ENCODE peak calls at places on chromosomes 13 and 19, in six cellular contexts. G is stomach, Q is colonic mucosa, E is OCI-LY7, H is upper lobe of right lung, D is Caco-2. K is an unnamed sample.

GRCh38 chr13:67147257-67148218 is 82.6 kb downstream of the PCDH9 start:
- DNase-seq in D (no peak), E (no peak), G (no peak), Q (no peak), H (no peak), K (no peak)

GRCh38 chr13:42574435-42575311 is 721 bp downstream of the TNFSF11 start:
- DNase-seq in E (no peak), Q (no peak), H (no peak), G (no peak), D (no peak), K (no peak)

GRCh38 chr19:9793051-9793591 is 24.6 kb upstream of the ZNF846 start:
- DNase-seq in E (peak; percentile 54), D (peak; percentile 56), Q (peak; percentile 70), G (peak; percentile 51), H (peak; percentile 86), K (peak; percentile 82)

GRCh38 chr13:99967884-99968520 is 3.6 kb downstream of the ZIC5 start:
- DNase-seq in G (no peak), H (no peak), Q (no peak), E (no peak), D (no peak), K (peak; percentile 56)

GRCh38 chr13:59303433-59303832 is 860.3 kb downstream of the DIAPH3 start:
- DNase-seq in E (no peak), Q (no peak), H (no peak), G (no peak), D (no peak), K (no peak)

GRCh38 chr13:43492281-43492680 is 294.5 kb downstream of the ENOX1 start:
- DNase-seq in H (no peak), E (no peak), D (no peak), G (no peak), Q (no peak), K (no peak)

GRCh38 chr19:55581145-55581827 is 638 bp upstream of the ZNF579 start:
- DNase-seq in D (peak; percentile 66), E (no peak), G (peak; percentile 40), H (no peak), Q (peak; percentile 49), K (no peak)

GRCh38 chr19:14528419-14529253 is 758 bp upstream of the TECR start:
- DNase-seq in D (no peak), E (no peak), H (peak; percentile 72), G (no peak), Q (no peak), K (peak; percentile 75)

GRCh38 chr19:1423445-1424181 is 14.6 kb upstream of the RPS15 start:
- DNase-seq in D (no peak), E (no peak), Q (no peak), G (no peak), H (no peak), K (no peak)

GRCh38 chr13:48839171-48839570 is 136.5 kb upstream of the FNDC3A start:
- DNase-seq in E (no peak), H (no peak), D (no peak), G (no peak), Q (no peak), K (no peak)

GRCh38 chr19:49793561-49793840 is 19.6 kb downstream of the FUZ start:
- DNase-seq in G (no peak), E (no peak), D (no peak), H (no peak), Q (no peak), K (no peak)

GRCh38 chr13:44470623-44471562 is 97.3 kb downstream of the SERP2 start:
- DNase-seq in E (peak; percentile 57), G (no peak), D (no peak), H (no peak), Q (no peak), K (no peak)

GRCh38 chr19:18496167-18496979 is 25.5 kb downstream of the ELL start:
- DNase-seq in G (peak; percentile 89), H (peak; percentile 85), Q (peak; percentile 60), D (no peak), E (no peak), K (no peak)

GRCh38 chr19:8610041-8610927 is at the start of gene ADAMTS10:
- DNase-seq in D (no peak), Q (peak; percentile 26), E (no peak), H (no peak), G (no peak), K (peak; percentile 71)

GRCh38 chr13:110392510-110393233 is 85.6 kb downstream of the COL4A2 start:
- DNase-seq in G (no peak), D (no peak), H (no peak), Q (no peak), E (no peak), K (no peak)

GRCh38 chr13:51315658-51316057 is 23.8 kb upstream of the SERPINE3 start:
- DNase-seq in H (no peak), E (no peak), Q (no peak), G (no peak), D (no peak), K (no peak)

GRCh38 chr19:52640916-52641315 is 2.8 kb upstream of the ZNF83 start:
- DNase-seq in E (no peak), D (no peak), G (no peak), Q (no peak), H (no peak), K (no peak)

GRCh38 chr13:71514900-71515598 is 352.0 kb downstream of the DACH1 start:
- DNase-seq in D (no peak), H (no peak), E (no peak), Q (no peak), G (no peak), K (no peak)

GRCh38 chr13:26584713-26585112 is 27.2 kb downstream of the WASF3 start:
- DNase-seq in D (no peak), G (no peak), E (no peak), H (no peak), Q (no peak), K (no peak)

GRCh38 chr13:111912453-111912866 is 154.5 kb upstream of the SOX1 start:
- DNase-seq in H (no peak), Q (peak; percentile 10), G (no peak), D (no peak), E (no peak), K (peak; percentile 27)

GRCh38 chr19:15194938-15195337 is 5.9 kb downstream of the NOTCH3 start:
- DNase-seq in G (no peak), Q (no peak), H (peak; percentile 76), D (no peak), E (no peak), K (no peak)

GRCh38 chr19:49331616-49332055 is 3.6 kb upstream of the CD37 start:
- DNase-seq in G (peak; percentile 34), Q (peak; percentile 60), E (peak; percentile 91), D (peak; percentile 68), H (peak; percentile 40), K (no peak)

GRCh38 chr13:40970803-40971202 is 48.3 kb downstream of the ELF1 start:
- DNase-seq in Q (no peak), H (no peak), G (no peak), E (no peak), D (no peak), K (no peak)

GRCh38 chr19:46413262-46414031 is at the start of gene CCDC8:
- DNase-seq in E (no peak), H (peak; percentile 88), D (peak; percentile 57), Q (peak; percentile 62), G (no peak), K (peak; percentile 95)

GRCh38 chr13:29676535-29676934 is 81.0 kb upstream of the SLC7A1 start:
- DNase-seq in Q (no peak), H (no peak), D (no peak), E (no peak), G (no peak), K (no peak)

GRCh38 chr13:73602295-73602694 is 531.9 kb downstream of the KLF12 start:
- DNase-seq in D (no peak), H (no peak), E (no peak), G (no peak), Q (no peak), K (no peak)

GRCh38 chr19:2274937-2275535 is 6.9 kb downstream of the PEAK3 start:
- DNase-seq in H (peak; percentile 82), E (peak; percentile 62), Q (peak; percentile 85), D (peak; percentile 79), G (peak; percentile 69), K (peak; percentile 83)

GRCh38 chr13:114002771-114003321 is 29.0 kb upstream of the C13orf46 start:
- DNase-seq in G (no peak), H (no peak), D (no peak), Q (no peak), E (no peak), K (peak; percentile 57)

GRCh38 chr13:76148926-76149325 is 512.8 kb downstream of the LMO7 start:
- DNase-seq in Q (no peak), D (no peak), E (no peak), H (no peak), G (no peak), K (no peak)

DNA sequence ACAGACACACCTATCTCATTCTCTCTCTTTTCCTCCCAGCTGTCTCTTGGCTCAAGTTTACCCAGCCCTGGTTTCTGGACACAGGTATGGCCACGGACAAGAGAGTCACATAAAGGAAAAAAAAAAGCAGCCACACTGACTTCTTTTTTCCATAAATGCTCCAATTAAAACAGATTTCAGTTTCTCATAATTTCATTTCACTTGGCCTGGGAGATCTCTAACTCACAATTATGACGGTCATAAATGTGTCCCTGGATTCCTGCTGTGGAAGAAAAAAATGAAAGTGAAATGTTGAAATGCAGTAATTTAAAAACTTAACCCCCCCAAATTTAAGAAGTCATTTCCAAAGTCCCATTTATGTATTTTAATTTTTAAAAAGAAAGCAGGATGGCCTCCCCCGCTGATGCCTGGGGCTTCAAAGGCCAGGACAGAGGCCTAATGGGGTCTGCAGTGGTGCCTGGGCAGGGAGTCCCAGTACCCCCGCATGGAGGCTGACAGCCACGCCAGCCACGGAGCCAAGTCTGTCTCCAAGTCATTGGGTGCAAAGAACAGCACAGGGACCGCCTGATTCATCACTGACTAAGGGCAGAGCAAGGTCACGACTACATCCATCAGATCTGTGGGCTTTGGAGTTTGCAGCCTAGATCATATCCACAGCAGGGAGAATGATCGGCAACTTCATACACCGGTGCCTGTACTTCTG is 79.7 kb downstream of the TSHZ3 start:
- DNase-seq in H (no peak), Q (no peak), G (no peak), D (no peak), E (no peak), K (peak; percentile 39)
- TF ChIP-seq CTCF in H (no peak), Q (no peak), G (no peak), D (no peak), E (no peak), K (no peak)

GRCh38 chr19:3653865-3654513 is 27.4 kb upstream of the CACTIN start:
- DNase-seq in D (no peak), H (no peak), E (peak; percentile 11), G (no peak), Q (no peak), K (no peak)
- TF ChIP-seq CTCF in D (no peak), H (no peak), E (peak; percentile 57), G (no peak), Q (no peak), K (no peak)

DNA sequence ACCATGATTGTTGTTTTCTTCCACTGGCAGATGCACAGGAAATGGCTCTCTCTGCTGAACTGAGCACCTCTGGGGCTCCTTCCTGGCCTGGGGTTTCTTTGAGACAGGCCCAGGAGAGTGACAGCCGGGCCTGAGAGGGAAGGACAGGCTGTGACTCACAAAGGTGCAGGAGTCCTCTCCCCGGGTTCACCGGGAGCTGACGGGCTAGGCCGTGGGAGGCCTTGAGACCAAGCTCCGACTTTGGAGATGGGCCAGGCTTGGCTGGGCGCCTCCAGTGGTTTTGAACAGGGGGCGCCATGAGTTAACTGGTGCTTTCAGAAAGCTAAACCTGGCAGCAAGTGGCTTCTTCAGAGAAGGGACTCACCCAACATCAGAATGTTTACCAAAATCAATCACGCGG is 143.4 kb downstream of the URI1 start:
- DNase-seq in Q (no peak), E (peak; percentile 7), D (no peak), H (peak; percentile 47), G (no peak), K (no peak)
- TF ChIP-seq CTCF in Q (no peak), E (peak; percentile 34), D (no peak), H (no peak), G (no peak), K (no peak)

GRCh38 chr19:12773571-12773970 is 1.8 kb downstream of the HOOK2 start:
- DNase-seq in Q (no peak), H (no peak), E (peak; percentile 45), G (no peak), D (no peak), K (no peak)
- TF ChIP-seq CTCF in Q (no peak), H (no peak), E (peak; percentile 57), G (no peak), D (no peak), K (no peak)

K was measured in sigmoid colon.